ENCODE peak calls at places on chromosomes 13 and 19, in eight cellular contexts. G, Y, I, B, C, V, W and Q are unnamed samples.

GRCh38 chr19:18117692-18118378 is 20.3 kb downstream of the MAST3 start:
- DNase-seq in G (peak; percentile 72), Y (peak; percentile 74), I (peak; percentile 54), C (peak; percentile 91), W (peak; percentile 98), V (peak; percentile 72), B (no peak), Q (peak; percentile 13)

GRCh38 chr13:111486801-111487200 is 166.4 kb downstream of the TEX29 start:
- DNase-seq in W (no peak), V (no peak), B (no peak), C (no peak), Y (no peak), G (no peak), I (no peak), Q (no peak)

GRCh38 chr13:60043262-60043661 is 120.5 kb downstream of the DIAPH3 start:
- DNase-seq in V (peak; percentile 25), C (no peak), I (no peak), Y (peak; percentile 20), B (no peak), W (no peak), G (no peak), Q (no peak)

GRCh38 chr13:27619711-27620376 is 485 bp downstream of the LNX2 start:
- DNase-seq in G (peak; percentile 4), C (peak; percentile 37), V (peak; percentile 32), I (no peak), Y (peak; percentile 40), W (no peak), B (no peak), Q (peak; percentile 31)

GRCh38 chr19:8482696-8483095 is 19.7 kb downstream of the PRAM1 start:
- DNase-seq in Y (no peak), W (no peak), C (no peak), I (no peak), V (no peak), B (no peak), G (no peak), Q (no peak)

GRCh38 chr13:105037064-105037463 is 1498.4 kb downstream of the EFNB2 start:
- DNase-seq in G (peak; percentile 32), B (peak; percentile 35), Y (peak; percentile 27), V (no peak), C (no peak), I (no peak), W (no peak), Q (peak; percentile 32)

GRCh38 chr19:46786236-46787039 is 2.0 kb downstream of the SLC1A5 start:
- DNase-seq in C (peak; percentile 90), V (peak; percentile 90), Y (peak; percentile 69), G (peak; percentile 75), W (peak; percentile 66), I (peak; percentile 82), B (no peak), Q (peak; percentile 82)

GRCh38 chr19:50979758-50980157 is 4.0 kb downstream of the KLK7 start:
- DNase-seq in B (no peak), W (no peak), C (no peak), G (no peak), Y (no peak), I (no peak), V (no peak), Q (no peak)

GRCh38 chr19:57348136-57348535 is 2.9 kb upstream of the ZNF304 start:
- DNase-seq in C (no peak), I (peak; percentile 14), G (no peak), Y (no peak), V (peak; percentile 75), W (no peak), B (no peak), Q (peak; percentile 15)

GRCh38 chr19:15280048-15280725 is 47.9 kb upstream of the EPHX3 start:
- DNase-seq in C (no peak), Y (no peak), B (no peak), I (no peak), W (no peak), V (no peak), G (no peak), Q (no peak)

GRCh38 chr13:107743983-107744382 is 471.4 kb downstream of the LIG4 start:
- DNase-seq in B (no peak), C (no peak), G (no peak), W (no peak), V (peak; percentile 22), I (no peak), Y (peak; percentile 61), Q (no peak)

GRCh38 chr13:35484384-35484783 is 7.9 kb upstream of the MAB21L1 start:
- DNase-seq in C (no peak), V (no peak), Y (no peak), W (no peak), B (no peak), G (no peak), I (no peak), Q (no peak)

GRCh38 chr19:1094978-1095701 is at the start of gene POLR2E:
- DNase-seq in B (peak; percentile 66), Y (peak; percentile 98), G (peak; percentile 96), V (peak; percentile 99), I (peak; percentile 95), W (peak; percentile 98), C (peak; percentile 98), Q (peak; percentile 90)

GRCh38 chr13:51453959-51454703 is 1.3 kb upstream of the INTS6 start:
- DNase-seq in C (peak; percentile 54), W (peak; percentile 25), B (no peak), V (peak; percentile 26), Y (peak; percentile 40), G (peak; percentile 4), I (peak; percentile 23), Q (peak; percentile 22)

GRCh38 chr19:12139885-12140544 is at the start of gene ZNF20:
- DNase-seq in W (peak; percentile 85), B (peak; percentile 73), I (peak; percentile 91), G (peak; percentile 89), C (peak; percentile 93), Y (peak; percentile 94), V (peak; percentile 89), Q (peak; percentile 85)

GRCh38 chr13:113495494-113496251 is 5.2 kb upstream of the DCUN1D2 start:
- DNase-seq in W (no peak), G (peak; percentile 10), I (no peak), B (no peak), Y (peak; percentile 19), C (no peak), V (peak; percentile 16), Q (no peak)

GRCh38 chr19:18541992-18542935 is 1.1 kb downstream of the FKBP8 start:
- DNase-seq in V (no peak), Y (no peak), W (no peak), C (no peak), B (no peak), G (no peak), I (no peak), Q (no peak)

GRCh38 chr19:18519962-18520847 is 1.7 kb downstream of the ELL start:
- DNase-seq in W (peak; percentile 38), Y (peak; percentile 75), B (peak; percentile 76), V (peak; percentile 77), G (peak; percentile 84), C (peak; percentile 67), I (peak; percentile 77), Q (peak; percentile 79)

GRCh38 chr19:44061038-44061437 is 9.2 kb downstream of the ZNF223 start:
- DNase-seq in C (no peak), B (no peak), I (no peak), Y (no peak), G (no peak), W (no peak), V (no peak), Q (no peak)

GRCh38 chr19:49157445-49158224 is at the start of gene TRPM4:
- DNase-seq in W (no peak), Y (peak; percentile 72), G (no peak), C (peak; percentile 52), V (peak; percentile 65), I (peak; percentile 82), B (no peak), Q (peak; percentile 72)

GRCh38 chr19:19860756-19861390 is 4.8 kb upstream of the ZNF253 start:
- DNase-seq in G (no peak), B (no peak), C (peak; percentile 19), I (no peak), Y (no peak), W (peak; percentile 30), V (no peak), Q (no peak)

GRCh38 chr13:114124921-114125320 is 7.5 kb downstream of the RASA3 start:
- DNase-seq in G (peak; percentile 83), I (peak; percentile 79), C (peak; percentile 84), V (peak; percentile 62), Y (peak; percentile 80), W (no peak), B (peak; percentile 77), Q (peak; percentile 80)

GRCh38 chr13:62556973-62557372 is 1141.3 kb upstream of the PCDH20 start:
- DNase-seq in I (no peak), V (no peak), G (no peak), B (no peak), C (no peak), W (no peak), Y (no peak), Q (peak; percentile 17)

GRCh38 chr19:10835089-10835753 is 791 bp downstream of the TMED1 start:
- DNase-seq in Y (no peak), B (peak; percentile 98), C (no peak), G (no peak), V (no peak), I (peak; percentile 18), W (no peak), Q (peak; percentile 97)

GRCh38 chr13:98842858-98843481 is 90.5 kb upstream of the SLC15A1 start:
- DNase-seq in V (peak; percentile 88), G (peak; percentile 80), Y (peak; percentile 76), C (peak; percentile 71), B (peak; percentile 35), W (peak; percentile 34), I (peak; percentile 48), Q (peak; percentile 70)

GRCh38 chr19:10315335-10316214 is at the start of gene FDX2:
- DNase-seq in G (peak; percentile 68), C (peak; percentile 95), B (no peak), I (peak; percentile 80), Y (peak; percentile 77), W (peak; percentile 85), V (peak; percentile 77), Q (peak; percentile 65)

GRCh38 chr13:107866007-107866665 is 349.2 kb downstream of the LIG4 start:
- DNase-seq in Y (peak; percentile 52), W (no peak), B (no peak), G (no peak), I (peak; percentile 35), C (no peak), V (no peak), Q (no peak)